ENCODE peak calls at places on chromosomes 7 and 10, in seven cellular contexts. One of them, this sample, is unnamed.

GRCh38 chr10:130220251-130221185 is 84.3 kb downstream of the GLRX3 start:
- DNase-seq in PC-3: no peak
- DNase-seq in K562: no peak
- DNase-seq in hepatocyte: no peak
- DNase-seq in fibroblast of lung: no peak
- DNase-seq in GM23248: no peak
- DNase-seq in A673: no peak
- DNase-seq in this sample: no peak

GRCh38 chr7:132276986-132277716 is 299.1 kb downstream of the PLXNA4 start:
- DNase-seq in PC-3: peak; percentile 55
- DNase-seq in K562: no peak
- DNase-seq in hepatocyte: no peak
- DNase-seq in fibroblast of lung: no peak
- DNase-seq in GM23248: peak; percentile 64
- DNase-seq in A673: peak; percentile 59
- DNase-seq in this sample: no peak

GRCh38 chr10:124917939-124918830 is 23.7 kb upstream of the ZRANB1 start:
- DNase-seq in PC-3: peak; percentile 65
- DNase-seq in K562: no peak
- DNase-seq in hepatocyte: no peak
- DNase-seq in fibroblast of lung: peak; percentile 78
- DNase-seq in GM23248: peak; percentile 78
- DNase-seq in A673: no peak
- DNase-seq in this sample: no peak

GRCh38 chr10:124142960-124143359 is 49.6 kb upstream of the CHST15 start:
- DNase-seq in PC-3: no peak
- DNase-seq in K562: no peak
- DNase-seq in hepatocyte: no peak
- DNase-seq in fibroblast of lung: no peak
- DNase-seq in GM23248: peak; percentile 32
- DNase-seq in A673: no peak
- DNase-seq in this sample: no peak

GRCh38 chr10:34859170-34859569 is 44.1 kb upstream of the PARD3 start:
- DNase-seq in PC-3: peak; percentile 93
- DNase-seq in K562: no peak
- DNase-seq in hepatocyte: no peak
- DNase-seq in fibroblast of lung: no peak
- DNase-seq in GM23248: peak; percentile 17
- DNase-seq in A673: no peak
- DNase-seq in this sample: no peak

GRCh38 chr7:111855161-111855841 is 293.0 kb upstream of the IMMP2L start:
- DNase-seq in PC-3: peak; percentile 62
- DNase-seq in K562: peak; percentile 40
- DNase-seq in hepatocyte: peak; percentile 81
- DNase-seq in fibroblast of lung: peak; percentile 82
- DNase-seq in GM23248: peak; percentile 85
- DNase-seq in A673: peak; percentile 79
- DNase-seq in this sample: peak; percentile 28

GRCh38 chr10:43939389-43939938 is 290.8 kb upstream of the ZNF32 start:
- DNase-seq in PC-3: no peak
- DNase-seq in K562: no peak
- DNase-seq in hepatocyte: peak; percentile 1
- DNase-seq in fibroblast of lung: no peak
- DNase-seq in GM23248: no peak
- DNase-seq in A673: no peak
- DNase-seq in this sample: no peak

GRCh38 chr10:114034943-114035645 is 8.6 kb upstream of the ADRB1 start:
- DNase-seq in PC-3: no peak
- DNase-seq in K562: no peak
- DNase-seq in hepatocyte: no peak
- DNase-seq in fibroblast of lung: no peak
- DNase-seq in GM23248: no peak
- DNase-seq in A673: no peak
- DNase-seq in this sample: no peak

GRCh38 chr10:93461807-93462178 is 20.3 kb downstream of the MYOF start:
- DNase-seq in PC-3: peak; percentile 81
- DNase-seq in K562: no peak
- DNase-seq in hepatocyte: no peak
- DNase-seq in fibroblast of lung: no peak
- DNase-seq in GM23248: peak; percentile 71
- DNase-seq in A673: no peak
- DNase-seq in this sample: peak; percentile 66

GRCh38 chr7:11130012-11130411 is 156.3 kb downstream of the PHF14 start:
- DNase-seq in PC-3: no peak
- DNase-seq in K562: no peak
- DNase-seq in hepatocyte: no peak
- DNase-seq in fibroblast of lung: peak; percentile 82
- DNase-seq in GM23248: no peak
- DNase-seq in A673: peak; percentile 74
- DNase-seq in this sample: no peak

DNA sequence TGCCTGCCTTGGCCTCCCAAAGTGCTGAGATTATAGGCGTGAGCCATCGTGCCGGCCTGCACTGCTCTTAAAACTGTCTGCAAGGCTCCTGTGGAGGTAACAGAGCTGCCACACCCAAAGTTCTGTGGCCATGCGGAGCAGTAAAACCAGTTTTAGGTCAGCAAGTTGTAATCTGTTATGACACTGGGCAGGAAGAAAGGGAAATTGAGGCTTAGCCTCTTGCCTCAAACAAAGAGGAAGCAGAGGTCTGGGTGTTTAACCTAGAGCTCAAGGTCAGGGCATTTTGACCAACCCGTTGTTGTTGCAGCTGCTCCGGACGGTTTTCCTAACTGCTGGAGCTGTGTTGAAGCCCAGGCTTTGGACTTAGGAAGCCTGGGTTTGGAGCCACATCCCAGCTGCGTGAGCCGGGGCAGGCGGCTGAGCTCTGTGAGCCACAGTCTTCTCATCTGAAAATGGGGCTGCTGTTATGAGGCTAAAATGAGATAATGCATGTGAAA is 7.4 kb upstream of the RRP12 start:
- DNase-seq in PC-3: peak; percentile 64
- DNase-seq in K562: no peak
- DNase-seq in hepatocyte: no peak
- DNase-seq in fibroblast of lung: no peak
- DNase-seq in GM23248: no peak
- DNase-seq in A673: no peak
- DNase-seq in this sample: peak; percentile 55
- H3K27ac ChIP-seq in PC-3: peak overlapping the region; percentile 45
- H3K27ac ChIP-seq in K562: no peak overlapping the region
- H3K27ac ChIP-seq in hepatocyte: no peak overlapping the region
- H3K27ac ChIP-seq in fibroblast of lung: no peak overlapping the region
- H3K27ac ChIP-seq in GM23248: no peak overlapping the region
- H3K27ac ChIP-seq in A673: no peak overlapping the region
- H3K27ac ChIP-seq in this sample: peak overlapping the region; percentile 41

DNA sequence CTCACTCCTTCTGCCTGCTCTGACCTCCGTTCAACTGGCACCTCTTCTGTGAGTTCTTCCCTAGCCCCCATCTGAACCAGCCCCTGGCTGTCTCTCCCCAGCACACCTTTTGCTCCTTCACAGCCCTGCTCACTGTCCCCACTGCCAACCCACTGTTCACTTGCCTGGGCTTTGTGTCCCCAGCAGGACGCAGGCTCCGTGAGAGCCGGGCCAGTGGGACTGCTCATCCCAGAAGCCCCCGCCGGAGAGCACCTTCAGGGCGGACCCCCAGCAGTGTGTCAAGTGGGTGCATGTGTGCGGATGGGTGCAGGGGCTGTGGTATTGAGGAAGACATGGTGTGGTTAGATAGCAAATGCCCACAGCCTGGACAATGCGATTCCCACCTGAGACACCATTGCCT is 148.4 kb upstream of the RNF32 start:
- DNase-seq in PC-3: no peak
- DNase-seq in K562: no peak
- DNase-seq in hepatocyte: no peak
- DNase-seq in fibroblast of lung: no peak
- DNase-seq in GM23248: no peak
- DNase-seq in A673: no peak
- DNase-seq in this sample: no peak
- TF ChIP-seq EZH2 in PC-3: no peak
- TF ChIP-seq EZH2 in K562: no peak
- TF ChIP-seq EZH2 in hepatocyte: no peak
- TF ChIP-seq EZH2 in fibroblast of lung: no peak
- TF ChIP-seq EZH2 in GM23248: no peak
- TF ChIP-seq EZH2 in A673: no peak
- TF ChIP-seq EZH2 in this sample: no peak

GRCh38 chr7:55109384-55110167 is 90.8 kb downstream of the EGFR start:
- DNase-seq in PC-3: peak; percentile 91
- DNase-seq in K562: no peak
- DNase-seq in hepatocyte: peak; percentile 46
- DNase-seq in fibroblast of lung: peak; percentile 33
- DNase-seq in GM23248: peak; percentile 56
- DNase-seq in A673: no peak
- DNase-seq in this sample: peak; percentile 92
- H3K27ac ChIP-seq in PC-3: peak overlapping the region; percentile 91
- H3K27ac ChIP-seq in K562: no peak overlapping the region
- H3K27ac ChIP-seq in hepatocyte: peak overlapping the region; percentile 81
- H3K27ac ChIP-seq in fibroblast of lung: peak overlapping the region; percentile 36
- H3K27ac ChIP-seq in GM23248: peak overlapping the region; percentile 11
- H3K27ac ChIP-seq in A673: no peak overlapping the region
- H3K27ac ChIP-seq in this sample: peak overlapping the region; percentile 54

GRCh38 chr10:49690673-49691356 is 11.4 kb downstream of the C10orf53 start:
- DNase-seq in PC-3: no peak
- DNase-seq in K562: no peak
- DNase-seq in hepatocyte: no peak
- DNase-seq in fibroblast of lung: no peak
- DNase-seq in GM23248: peak; percentile 57
- DNase-seq in A673: no peak
- DNase-seq in this sample: no peak

GRCh38 chr10:49691588-49691987 is 12.1 kb downstream of the C10orf53 start:
- DNase-seq in PC-3: no peak
- DNase-seq in K562: no peak
- DNase-seq in hepatocyte: no peak
- DNase-seq in fibroblast of lung: no peak
- DNase-seq in GM23248: no peak
- DNase-seq in A673: no peak
- DNase-seq in this sample: no peak

GRCh38 chr10:49689882-49690510 is 10.5 kb downstream of the C10orf53 start:
- DNase-seq in PC-3: no peak
- DNase-seq in K562: no peak
- DNase-seq in hepatocyte: no peak
- DNase-seq in fibroblast of lung: no peak
- DNase-seq in GM23248: no peak
- DNase-seq in A673: no peak
- DNase-seq in this sample: no peak

GRCh38 chr10:49686651-49687050 is 7.2 kb downstream of the C10orf53 start:
- DNase-seq in PC-3: no peak
- DNase-seq in K562: no peak
- DNase-seq in hepatocyte: no peak
- DNase-seq in fibroblast of lung: no peak
- DNase-seq in GM23248: no peak
- DNase-seq in A673: no peak
- DNase-seq in this sample: no peak

DNA sequence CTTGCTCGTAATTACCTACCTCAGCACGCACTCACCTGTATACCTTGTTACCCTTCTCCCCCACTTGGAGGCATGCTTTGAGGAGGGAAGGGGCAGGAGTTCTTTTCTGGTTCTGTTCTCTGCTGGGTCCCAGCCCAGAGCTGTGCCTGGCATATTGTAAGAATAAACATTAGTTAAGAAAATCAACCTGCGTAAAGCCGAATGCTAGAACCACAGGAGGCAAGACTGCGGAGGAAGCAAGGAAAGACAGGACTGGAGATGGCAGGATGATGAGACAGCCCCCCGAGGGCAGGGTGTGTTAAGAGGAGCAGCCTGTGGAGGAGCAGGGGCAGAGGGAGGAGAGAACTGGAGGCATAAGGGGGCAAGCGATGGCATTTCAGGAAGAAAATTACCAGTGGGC is 9.5 kb downstream of the C10orf53 start:
- DNase-seq in PC-3: no peak
- DNase-seq in K562: no peak
- DNase-seq in hepatocyte: no peak
- DNase-seq in fibroblast of lung: no peak
- DNase-seq in GM23248: no peak
- DNase-seq in A673: no peak
- DNase-seq in this sample: no peak
- TF ChIP-seq EZH2 in PC-3: no peak
- TF ChIP-seq EZH2 in K562: no peak
- TF ChIP-seq EZH2 in hepatocyte: no peak
- TF ChIP-seq EZH2 in fibroblast of lung: no peak
- TF ChIP-seq EZH2 in GM23248: no peak
- TF ChIP-seq EZH2 in A673: no peak
- TF ChIP-seq EZH2 in this sample: no peak

GRCh38 chr7:70645876-70646336 is 486.0 kb upstream of the GALNT17 start:
- DNase-seq in PC-3: no peak
- DNase-seq in K562: no peak
- DNase-seq in hepatocyte: no peak
- DNase-seq in fibroblast of lung: no peak
- DNase-seq in GM23248: no peak
- DNase-seq in A673: no peak
- DNase-seq in this sample: no peak

GRCh38 chr7:70646551-70647248 is 485.2 kb upstream of the GALNT17 start:
- DNase-seq in PC-3: no peak
- DNase-seq in K562: no peak
- DNase-seq in hepatocyte: no peak
- DNase-seq in fibroblast of lung: no peak
- DNase-seq in GM23248: peak; percentile 6
- DNase-seq in A673: no peak
- DNase-seq in this sample: no peak

GRCh38 chr7:70649323-70649722 is 482.6 kb upstream of the GALNT17 start:
- DNase-seq in PC-3: no peak
- DNase-seq in K562: no peak
- DNase-seq in hepatocyte: no peak
- DNase-seq in fibroblast of lung: no peak
- DNase-seq in GM23248: no peak
- DNase-seq in A673: no peak
- DNase-seq in this sample: no peak

DNA sequence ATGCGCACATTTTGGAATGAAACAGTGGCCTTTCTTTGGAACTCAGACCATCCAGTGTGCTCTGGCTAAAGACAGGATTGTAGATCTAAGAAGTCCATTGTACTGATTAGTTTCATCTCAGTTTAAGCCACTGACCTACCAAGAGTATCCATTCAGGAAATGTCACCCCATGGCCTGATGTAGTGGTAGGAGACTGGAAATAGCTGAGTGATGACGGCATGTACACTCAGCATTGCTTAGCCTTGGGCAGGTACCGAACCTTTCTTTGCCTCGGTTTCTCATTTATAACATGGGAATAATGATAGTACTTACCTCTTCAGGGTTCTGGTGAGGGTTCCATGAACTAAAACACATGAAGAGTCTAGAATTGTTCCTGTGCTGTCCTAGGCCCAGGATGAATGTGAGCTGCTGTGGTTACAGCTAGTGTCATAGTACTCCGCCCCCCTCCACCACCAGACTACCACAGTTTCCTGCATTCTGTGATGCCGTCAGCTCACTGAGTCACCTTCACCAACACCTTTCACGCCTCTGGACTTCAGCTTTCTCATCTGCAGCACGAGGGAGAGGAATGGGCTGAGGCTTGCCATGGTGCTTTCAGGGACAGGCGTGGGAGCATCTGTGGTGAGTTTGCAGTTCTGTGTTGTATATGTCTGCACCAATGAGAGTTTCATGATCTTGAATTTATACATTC is 484.0 kb upstream of the GALNT17 start:
- DNase-seq in PC-3: no peak
- DNase-seq in K562: no peak
- DNase-seq in hepatocyte: no peak
- DNase-seq in fibroblast of lung: no peak
- DNase-seq in GM23248: peak; percentile 79
- DNase-seq in A673: no peak
- DNase-seq in this sample: no peak
- H3K27ac ChIP-seq in PC-3: no peak overlapping the region
- H3K27ac ChIP-seq in K562: no peak overlapping the region
- H3K27ac ChIP-seq in hepatocyte: no peak overlapping the region
- H3K27ac ChIP-seq in fibroblast of lung: no peak overlapping the region
- H3K27ac ChIP-seq in GM23248: no peak overlapping the region
- H3K27ac ChIP-seq in A673: no peak overlapping the region
- H3K27ac ChIP-seq in this sample: no peak overlapping the region

This sample was measured in PC-9.